ENCODE peak calls at places on chromosomes 7 and 10, in five cellular contexts. One of them, this sample, is unnamed.

GRCh38 chr7:28815928-28816373 is 142.2 kb downstream of the TRIL start:
- DNase-seq in NCI-H1105 treated with DMSO at 0.1 percent for 48 hours: no peak
- DNase-seq in fibroblast of the conjunctiva: no peak
- DNase-seq in ACHN: no peak
- DNase-seq in NAMALWA: peak; percentile 84
- DNase-seq in this sample: no peak

GRCh38 chr10:92916433-92916832 is 68.1 kb downstream of the EXOC6 start:
- DNase-seq in NCI-H1105 treated with DMSO at 0.1 percent for 48 hours: no peak
- DNase-seq in fibroblast of the conjunctiva: no peak
- DNase-seq in ACHN: no peak
- DNase-seq in NAMALWA: no peak
- DNase-seq in this sample: no peak

GRCh38 chr7:73909051-73909941 is 48.3 kb downstream of the TMEM270 start:
- DNase-seq in NCI-H1105 treated with DMSO at 0.1 percent for 48 hours: no peak
- DNase-seq in fibroblast of the conjunctiva: no peak
- DNase-seq in ACHN: no peak
- DNase-seq in NAMALWA: peak; percentile 33
- DNase-seq in this sample: no peak

GRCh38 chr7:140375808-140376730 is 22.3 kb downstream of the SLC37A3 start:
- DNase-seq in NCI-H1105 treated with DMSO at 0.1 percent for 48 hours: no peak
- DNase-seq in fibroblast of the conjunctiva: no peak
- DNase-seq in ACHN: no peak
- DNase-seq in NAMALWA: no peak
- DNase-seq in this sample: no peak

GRCh38 chr10:14602807-14603538 is 171.7 kb downstream of the FAM107B start:
- DNase-seq in NCI-H1105 treated with DMSO at 0.1 percent for 48 hours: no peak
- DNase-seq in fibroblast of the conjunctiva: no peak
- DNase-seq in ACHN: no peak
- DNase-seq in NAMALWA: peak; percentile 35
- DNase-seq in this sample: no peak

GRCh38 chr10:13338337-13339128 is 9.6 kb downstream of the SEPHS1 start:
- DNase-seq in NCI-H1105 treated with DMSO at 0.1 percent for 48 hours: no peak
- DNase-seq in fibroblast of the conjunctiva: peak; percentile 83
- DNase-seq in ACHN: no peak
- DNase-seq in NAMALWA: no peak
- DNase-seq in this sample: no peak

GRCh38 chr7:154795014-154795413 is 207.9 kb downstream of the PAXIP1 start:
- DNase-seq in NCI-H1105 treated with DMSO at 0.1 percent for 48 hours: no peak
- DNase-seq in fibroblast of the conjunctiva: no peak
- DNase-seq in ACHN: no peak
- DNase-seq in NAMALWA: no peak
- DNase-seq in this sample: no peak

GRCh38 chr7:64625114-64626082 is 40.5 kb upstream of the ZNF107 start:
- DNase-seq in NCI-H1105 treated with DMSO at 0.1 percent for 48 hours: peak; percentile 12
- DNase-seq in fibroblast of the conjunctiva: no peak
- DNase-seq in ACHN: peak; percentile 38
- DNase-seq in NAMALWA: peak; percentile 78
- DNase-seq in this sample: no peak

GRCh38 chr10:46060706-46061105 is 14.6 kb upstream of the MSMB start:
- DNase-seq in NCI-H1105 treated with DMSO at 0.1 percent for 48 hours: no peak
- DNase-seq in fibroblast of the conjunctiva: no peak
- DNase-seq in ACHN: no peak
- DNase-seq in NAMALWA: no peak
- DNase-seq in this sample: no peak

GRCh38 chr10:94200148-94200846 is 162.4 kb downstream of the NOC3L start:
- DNase-seq in NCI-H1105 treated with DMSO at 0.1 percent for 48 hours: no peak
- DNase-seq in fibroblast of the conjunctiva: no peak
- DNase-seq in ACHN: no peak
- DNase-seq in NAMALWA: no peak
- DNase-seq in this sample: no peak

GRCh38 chr10:73113543-73113942 is 3.3 kb downstream of the NUDT13 start:
- DNase-seq in NCI-H1105 treated with DMSO at 0.1 percent for 48 hours: no peak
- DNase-seq in fibroblast of the conjunctiva: no peak
- DNase-seq in ACHN: no peak
- DNase-seq in NAMALWA: no peak
- DNase-seq in this sample: no peak

GRCh38 chr7:29194594-29195417 is at the start of gene CHN2:
- DNase-seq in NCI-H1105 treated with DMSO at 0.1 percent for 48 hours: peak; percentile 50
- DNase-seq in fibroblast of the conjunctiva: no peak
- DNase-seq in ACHN: peak; percentile 27
- DNase-seq in NAMALWA: no peak
- DNase-seq in this sample: peak; percentile 57

GRCh38 chr7:30276203-30276900 is 8.0 kb upstream of the ZNRF2 start:
- DNase-seq in NCI-H1105 treated with DMSO at 0.1 percent for 48 hours: peak; percentile 16
- DNase-seq in fibroblast of the conjunctiva: peak; percentile 49
- DNase-seq in ACHN: peak; percentile 71
- DNase-seq in NAMALWA: peak; percentile 93
- DNase-seq in this sample: peak; percentile 63

GRCh38 chr7:102129636-102130370 is 156.9 kb upstream of the SH2B2 start:
- DNase-seq in NCI-H1105 treated with DMSO at 0.1 percent for 48 hours: no peak
- DNase-seq in fibroblast of the conjunctiva: no peak
- DNase-seq in ACHN: peak; percentile 89
- DNase-seq in NAMALWA: no peak
- DNase-seq in this sample: no peak

GRCh38 chr10:33460461-33461294 is 126.2 kb upstream of the NRP1 start:
- DNase-seq in NCI-H1105 treated with DMSO at 0.1 percent for 48 hours: no peak
- DNase-seq in fibroblast of the conjunctiva: peak; percentile 14
- DNase-seq in ACHN: no peak
- DNase-seq in NAMALWA: no peak
- DNase-seq in this sample: no peak